ENCODE peak calls at places on chromosomes 11 and 22, in six cellular contexts. One of them, this sample, is unnamed.
A peak's percentile ranks its signal among the peaks of the same experiment; 100 is the strongest.

GRCh38 chr11:119047205-119047604 is 9.8 kb downstream of the HYOU1 start:
- DNase-seq in A549: no peak
- DNase-seq in GM12878: no peak
- DNase-seq in K562: no peak
- DNase-seq in HepG2: no peak
- DNase-seq in endothelial cell of umbilical vein: no peak
- DNase-seq in this sample: no peak

GRCh38 chr11:71937826-71938225 is 9.0 kb downstream of the RNF121 start:
- DNase-seq in A549: no peak
- DNase-seq in GM12878: no peak
- DNase-seq in K562: no peak
- DNase-seq in HepG2: no peak
- DNase-seq in endothelial cell of umbilical vein: peak; percentile 54
- DNase-seq in this sample: no peak

GRCh38 chr11:64765841-64766682 is 6.3 kb upstream of the PYGM start:
- DNase-seq in A549: no peak
- DNase-seq in GM12878: no peak
- DNase-seq in K562: no peak
- DNase-seq in HepG2: no peak
- DNase-seq in endothelial cell of umbilical vein: no peak
- DNase-seq in this sample: no peak

GRCh38 chr22:50015451-50016307 is 3.1 kb upstream of the IL17REL start:
- DNase-seq in A549: no peak
- DNase-seq in GM12878: no peak
- DNase-seq in K562: no peak
- DNase-seq in HepG2: no peak
- DNase-seq in endothelial cell of umbilical vein: no peak
- DNase-seq in this sample: no peak

GRCh38 chr22:23389271-23390071 is 190.6 kb downstream of the IGLL1 start:
- DNase-seq in A549: no peak
- DNase-seq in GM12878: no peak
- DNase-seq in K562: no peak
- DNase-seq in HepG2: peak; percentile 16
- DNase-seq in endothelial cell of umbilical vein: no peak
- DNase-seq in this sample: no peak

GRCh38 chr22:38317995-38318715 is 922 bp upstream of the CSNK1E start:
- DNase-seq in A549: peak; percentile 85
- DNase-seq in GM12878: no peak
- DNase-seq in K562: peak; percentile 90
- DNase-seq in HepG2: peak; percentile 77
- DNase-seq in endothelial cell of umbilical vein: peak; percentile 83
- DNase-seq in this sample: peak; percentile 85

GRCh38 chr11:2824851-2825250 is 60.7 kb downstream of the CDKN1C start:
- DNase-seq in A549: no peak
- DNase-seq in GM12878: no peak
- DNase-seq in K562: no peak
- DNase-seq in HepG2: no peak
- DNase-seq in endothelial cell of umbilical vein: no peak
- DNase-seq in this sample: no peak

GRCh38 chr11:108886608-108887007 is 221.7 kb downstream of the DDX10 start:
- DNase-seq in A549: peak; percentile 28
- DNase-seq in GM12878: no peak
- DNase-seq in K562: no peak
- DNase-seq in HepG2: no peak
- DNase-seq in endothelial cell of umbilical vein: peak; percentile 70
- DNase-seq in this sample: no peak

GRCh38 chr11:134584706-134585445 is 172.8 kb upstream of the B3GAT1 start:
- DNase-seq in A549: no peak
- DNase-seq in GM12878: no peak
- DNase-seq in K562: no peak
- DNase-seq in HepG2: no peak
- DNase-seq in endothelial cell of umbilical vein: no peak
- DNase-seq in this sample: peak; percentile 38

GRCh38 chr11:43986881-43987280 is 44.4 kb downstream of the C11orf96 start:
- DNase-seq in A549: no peak
- DNase-seq in GM12878: no peak
- DNase-seq in K562: no peak
- DNase-seq in HepG2: no peak
- DNase-seq in endothelial cell of umbilical vein: no peak
- DNase-seq in this sample: no peak

GRCh38 chr22:29520851-29521250 is 32.7 kb downstream of the THOC5 start:
- DNase-seq in A549: peak; percentile 14
- DNase-seq in GM12878: no peak
- DNase-seq in K562: peak; percentile 31
- DNase-seq in HepG2: no peak
- DNase-seq in endothelial cell of umbilical vein: peak; percentile 94
- DNase-seq in this sample: no peak

GRCh38 chr22:32920734-32921133 is 119.2 kb downstream of the TIMP3 start:
- DNase-seq in A549: no peak
- DNase-seq in GM12878: no peak
- DNase-seq in K562: no peak
- DNase-seq in HepG2: no peak
- DNase-seq in endothelial cell of umbilical vein: no peak
- DNase-seq in this sample: peak; percentile 56

GRCh38 chr22:32932176-32932575 is 126.0 kb downstream of the SYN3 start:
- DNase-seq in A549: no peak
- DNase-seq in GM12878: no peak
- DNase-seq in K562: no peak
- DNase-seq in HepG2: peak; percentile 31
- DNase-seq in endothelial cell of umbilical vein: no peak
- DNase-seq in this sample: no peak

DNA sequence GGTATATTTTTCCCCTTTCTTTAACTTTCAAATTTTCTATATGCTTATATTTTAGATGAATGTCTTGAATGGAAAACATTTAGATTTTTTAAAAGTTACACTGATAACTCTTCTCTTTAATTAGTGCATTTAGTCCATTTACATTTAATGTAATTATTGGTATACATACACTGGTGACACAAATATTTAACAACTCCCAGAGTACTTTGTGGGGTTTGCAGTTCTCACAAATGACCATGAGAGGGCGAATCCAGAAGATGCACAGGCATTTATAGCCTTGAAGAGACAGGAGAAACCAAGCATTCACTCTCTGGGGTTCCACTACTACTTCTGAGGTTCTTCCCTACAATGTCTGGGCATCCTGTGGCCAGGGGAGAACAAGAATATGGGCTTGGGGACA is 125.1 kb downstream of the TIMP3 start:
- DNase-seq in A549: peak; percentile 27
- DNase-seq in GM12878: no peak
- DNase-seq in K562: peak; percentile 48
- DNase-seq in HepG2: peak; percentile 44
- DNase-seq in endothelial cell of umbilical vein: no peak
- DNase-seq in this sample: peak; percentile 54
- TF ChIP-seq MYC in A549: no peak
- TF ChIP-seq MYC in GM12878: no peak
- TF ChIP-seq MYC in K562: no peak
- TF ChIP-seq MYC in HepG2: no peak
- TF ChIP-seq MYC in endothelial cell of umbilical vein: no peak
- TF ChIP-seq MYC in this sample: no peak

GRCh38 chr11:102338479-102339010 is 8.5 kb upstream of the BIRC2 start:
- DNase-seq in A549: no peak
- DNase-seq in GM12878: no peak
- DNase-seq in K562: no peak
- DNase-seq in HepG2: no peak
- DNase-seq in endothelial cell of umbilical vein: no peak
- DNase-seq in this sample: no peak

GRCh38 chr11:102346456-102346747 is 612 bp upstream of the BIRC2 start:
- DNase-seq in A549: no peak
- DNase-seq in GM12878: no peak
- DNase-seq in K562: no peak
- DNase-seq in HepG2: no peak
- DNase-seq in endothelial cell of umbilical vein: peak; percentile 79
- DNase-seq in this sample: no peak

GRCh38 chr11:102345923-102346322 is 1.1 kb upstream of the BIRC2 start:
- DNase-seq in A549: peak; percentile 37
- DNase-seq in GM12878: no peak
- DNase-seq in K562: peak; percentile 36
- DNase-seq in HepG2: peak; percentile 64
- DNase-seq in endothelial cell of umbilical vein: peak; percentile 89
- DNase-seq in this sample: no peak

GRCh38 chr11:102343789-102344188 is 3.2 kb upstream of the BIRC2 start:
- DNase-seq in A549: no peak
- DNase-seq in GM12878: no peak
- DNase-seq in K562: no peak
- DNase-seq in HepG2: no peak
- DNase-seq in endothelial cell of umbilical vein: peak; percentile 45
- DNase-seq in this sample: no peak

GRCh38 chr11:102341844-102342318 is 5.1 kb upstream of the BIRC2 start:
- DNase-seq in A549: peak; percentile 87
- DNase-seq in GM12878: peak; percentile 76
- DNase-seq in K562: peak; percentile 96
- DNase-seq in HepG2: peak; percentile 78
- DNase-seq in endothelial cell of umbilical vein: peak; percentile 86
- DNase-seq in this sample: peak; percentile 86
- TF ChIP-seq CTCF in A549: peak; percentile 79
- TF ChIP-seq CTCF in GM12878: peak; percentile 84
- TF ChIP-seq CTCF in K562: peak; percentile 78
- TF ChIP-seq CTCF in HepG2: peak; percentile 92
- TF ChIP-seq CTCF in endothelial cell of umbilical vein: peak; percentile 74
- TF ChIP-seq CTCF in this sample: peak; percentile 87

GRCh38 chr11:68825603-68826002 is 16.1 kb downstream of the CPT1A start:
- DNase-seq in A549: peak; percentile 37
- DNase-seq in GM12878: no peak
- DNase-seq in K562: peak; percentile 47
- DNase-seq in HepG2: peak; percentile 58
- DNase-seq in endothelial cell of umbilical vein: peak; percentile 78
- DNase-seq in this sample: peak; percentile 79
- TF ChIP-seq MYC in A549: no peak
- TF ChIP-seq MYC in GM12878: no peak
- TF ChIP-seq MYC in K562: no peak
- TF ChIP-seq MYC in HepG2: no peak
- TF ChIP-seq MYC in endothelial cell of umbilical vein: no peak
- TF ChIP-seq MYC in this sample: no peak

DNA sequence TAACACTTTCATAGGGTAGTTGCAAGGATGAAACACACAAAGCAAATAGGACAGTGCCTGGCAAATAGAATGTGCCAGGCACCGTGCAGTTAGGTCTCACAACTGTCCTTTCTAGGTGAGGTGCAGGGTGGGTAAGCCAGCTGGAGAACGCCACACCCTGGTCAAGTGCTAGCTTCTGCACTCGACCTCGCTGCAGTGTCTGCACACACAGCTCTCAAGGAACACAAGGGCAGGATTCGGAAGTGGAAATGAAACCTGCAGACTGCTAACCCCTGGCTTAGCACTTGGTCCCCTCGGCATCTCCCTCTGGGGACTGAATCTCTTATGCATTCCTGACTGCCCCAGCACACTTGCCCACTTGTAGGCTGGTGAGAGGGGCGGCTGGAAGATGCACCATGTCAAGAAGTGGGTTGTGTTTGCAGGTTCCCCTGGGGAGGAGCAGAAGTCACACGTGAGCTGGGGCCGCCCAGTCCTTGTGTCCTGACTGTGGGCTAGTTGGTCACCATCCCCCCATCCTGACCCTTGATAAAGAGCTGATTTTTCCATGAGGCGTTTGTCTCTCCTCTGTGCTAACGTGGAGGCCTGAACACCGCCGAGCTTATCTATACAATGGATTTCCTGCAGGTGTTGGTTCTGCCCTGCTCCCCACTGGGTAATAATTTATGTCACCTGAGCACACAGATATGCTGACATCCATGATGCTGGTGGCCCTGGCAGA is 89.0 kb downstream of the MICAL2 start:
- DNase-seq in A549: no peak
- DNase-seq in GM12878: no peak
- DNase-seq in K562: peak; percentile 72
- DNase-seq in HepG2: no peak
- DNase-seq in endothelial cell of umbilical vein: peak; percentile 70
- DNase-seq in this sample: no peak
- TF ChIP-seq CTCF in A549: no peak
- TF ChIP-seq CTCF in GM12878: peak; percentile 6
- TF ChIP-seq CTCF in K562: no peak
- TF ChIP-seq CTCF in HepG2: no peak
- TF ChIP-seq CTCF in endothelial cell of umbilical vein: no peak
- TF ChIP-seq CTCF in this sample: no peak

DNA sequence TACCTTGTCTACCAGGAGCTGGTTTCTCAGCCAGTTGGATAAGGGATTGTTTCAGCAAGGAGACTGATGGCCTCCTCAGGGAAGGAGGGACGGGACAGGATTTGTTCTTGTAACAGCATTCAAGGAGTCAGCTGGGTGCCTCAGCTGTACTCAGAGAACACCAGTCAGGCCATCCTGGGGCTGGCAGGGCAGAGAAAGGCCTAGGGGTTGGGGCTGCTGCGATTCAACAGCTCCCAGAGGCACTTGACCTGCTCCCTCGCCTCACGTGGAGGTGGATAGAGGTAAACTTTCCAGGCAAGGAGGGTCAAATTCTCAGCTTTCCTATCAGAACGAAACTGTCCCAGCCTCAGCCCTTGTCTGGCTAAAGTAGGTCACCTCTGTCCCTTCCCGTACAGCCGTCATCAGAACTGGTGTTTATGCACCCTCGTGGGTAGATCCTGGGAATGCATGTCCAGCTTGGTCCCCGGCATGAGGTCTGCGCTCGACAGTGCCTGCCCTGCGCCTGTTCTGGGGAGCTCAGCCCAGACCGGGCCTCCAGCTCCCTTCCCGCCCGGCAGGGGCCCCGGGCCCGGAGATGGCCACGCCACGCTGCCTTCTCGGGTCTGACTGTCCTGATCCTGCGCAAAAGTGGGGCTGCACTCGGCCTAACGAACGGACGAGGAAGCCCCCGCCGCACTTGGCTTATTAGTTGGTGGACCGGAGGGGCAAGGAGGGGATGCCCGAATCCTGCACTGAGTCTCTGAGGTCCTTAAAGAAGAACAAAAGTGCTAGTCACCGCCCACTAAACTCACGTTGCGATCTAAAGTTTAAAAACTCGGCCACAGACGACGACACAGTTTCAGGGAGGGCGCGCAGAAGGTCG is 762 bp upstream of the CCDC134 start:
- DNase-seq in A549: no peak
- DNase-seq in GM12878: no peak
- DNase-seq in K562: peak; percentile 44
- DNase-seq in HepG2: no peak
- DNase-seq in endothelial cell of umbilical vein: no peak
- DNase-seq in this sample: peak; percentile 25
- TF ChIP-seq MYC in A549: no peak
- TF ChIP-seq MYC in GM12878: no peak
- TF ChIP-seq MYC in K562: no peak
- TF ChIP-seq MYC in HepG2: no peak
- TF ChIP-seq MYC in endothelial cell of umbilical vein: no peak
- TF ChIP-seq MYC in this sample: no peak

This sample was measured in NB4.